ENCODE peak calls at places on chromosomes 5 and 9, in ten cellular contexts. One of them, this sample, is unnamed.

GRCh38 chr5:169202969-169203368 is 98.0 kb downstream of the SLIT3 start:
- DNase-seq in GM12878: no peak
- DNase-seq in GM23248: peak; percentile 17
- DNase-seq in A673: no peak
- DNase-seq in fibroblast of lung: no peak
- DNase-seq in PC-3: peak; percentile 37
- DNase-seq in endothelial cell of umbilical vein: no peak
- DNase-seq in HCT116: no peak
- DNase-seq in hepatocyte: no peak
- DNase-seq in mammary epithelial cell: no peak
- DNase-seq in this sample: no peak

GRCh38 chr5:115096034-115096769 is 73.5 kb downstream of the TRIM36 start:
- DNase-seq in GM12878: no peak
- DNase-seq in GM23248: no peak
- DNase-seq in A673: peak; percentile 15
- DNase-seq in fibroblast of lung: no peak
- DNase-seq in PC-3: no peak
- DNase-seq in endothelial cell of umbilical vein: no peak
- DNase-seq in HCT116: no peak
- DNase-seq in hepatocyte: no peak
- DNase-seq in mammary epithelial cell: no peak
- DNase-seq in this sample: no peak

GRCh38 chr5:84623034-84623433 is 238.4 kb upstream of the EDIL3 start:
- DNase-seq in GM12878: no peak
- DNase-seq in GM23248: no peak
- DNase-seq in A673: no peak
- DNase-seq in fibroblast of lung: no peak
- DNase-seq in PC-3: no peak
- DNase-seq in endothelial cell of umbilical vein: no peak
- DNase-seq in HCT116: no peak
- DNase-seq in hepatocyte: no peak
- DNase-seq in mammary epithelial cell: no peak
- DNase-seq in this sample: no peak

GRCh38 chr9:125142560-125143376 is 560 bp downstream of the SCAI start:
- DNase-seq in GM12878: no peak
- DNase-seq in GM23248: peak; percentile 17
- DNase-seq in A673: peak; percentile 18
- DNase-seq in fibroblast of lung: no peak
- DNase-seq in PC-3: no peak
- DNase-seq in endothelial cell of umbilical vein: peak; percentile 19
- DNase-seq in HCT116: no peak
- DNase-seq in hepatocyte: peak; percentile 19
- DNase-seq in mammary epithelial cell: no peak
- DNase-seq in this sample: peak; percentile 46

GRCh38 chr5:41869739-41870620 is at the start of gene OXCT1:
- DNase-seq in GM12878: peak; percentile 45
- DNase-seq in GM23248: peak; percentile 95
- DNase-seq in A673: peak; percentile 94
- DNase-seq in fibroblast of lung: peak; percentile 80
- DNase-seq in PC-3: peak; percentile 93
- DNase-seq in endothelial cell of umbilical vein: peak; percentile 82
- DNase-seq in HCT116: peak; percentile 67
- DNase-seq in hepatocyte: peak; percentile 92
- DNase-seq in mammary epithelial cell: peak; percentile 91
- DNase-seq in this sample: peak; percentile 95

GRCh38 chr9:110582156-110582555 is 2.6 kb upstream of the SVEP1 start:
- DNase-seq in GM12878: no peak
- DNase-seq in GM23248: peak; percentile 51
- DNase-seq in A673: peak; percentile 48
- DNase-seq in fibroblast of lung: no peak
- DNase-seq in PC-3: no peak
- DNase-seq in endothelial cell of umbilical vein: no peak
- DNase-seq in HCT116: no peak
- DNase-seq in hepatocyte: no peak
- DNase-seq in mammary epithelial cell: no peak
- DNase-seq in this sample: peak; percentile 16

GRCh38 chr9:120480707-120481106 is 99.3 kb downstream of the CDK5RAP2 start:
- DNase-seq in GM12878: no peak
- DNase-seq in GM23248: peak; percentile 39
- DNase-seq in A673: no peak
- DNase-seq in fibroblast of lung: no peak
- DNase-seq in PC-3: no peak
- DNase-seq in endothelial cell of umbilical vein: peak; percentile 10
- DNase-seq in HCT116: no peak
- DNase-seq in hepatocyte: no peak
- DNase-seq in mammary epithelial cell: peak; percentile 26
- DNase-seq in this sample: no peak

GRCh38 chr5:17359451-17359965 is 138.5 kb upstream of the TAF11L2 start:
- DNase-seq in GM12878: no peak
- DNase-seq in GM23248: peak; percentile 88
- DNase-seq in A673: no peak
- DNase-seq in fibroblast of lung: peak; percentile 43
- DNase-seq in PC-3: no peak
- DNase-seq in endothelial cell of umbilical vein: no peak
- DNase-seq in HCT116: no peak
- DNase-seq in hepatocyte: peak; percentile 65
- DNase-seq in mammary epithelial cell: peak; percentile 80
- DNase-seq in this sample: no peak

GRCh38 chr5:115898656-115899055 is 56.9 kb downstream of the AP3S1 start:
- DNase-seq in GM12878: no peak
- DNase-seq in GM23248: no peak
- DNase-seq in A673: no peak
- DNase-seq in fibroblast of lung: no peak
- DNase-seq in PC-3: peak; percentile 32
- DNase-seq in endothelial cell of umbilical vein: no peak
- DNase-seq in HCT116: no peak
- DNase-seq in hepatocyte: no peak
- DNase-seq in mammary epithelial cell: no peak
- DNase-seq in this sample: no peak

GRCh38 chr5:170755679-170756456 is 27.7 kb upstream of the GABRP start:
- DNase-seq in GM12878: no peak
- DNase-seq in GM23248: no peak
- DNase-seq in A673: peak; percentile 21
- DNase-seq in fibroblast of lung: no peak
- DNase-seq in PC-3: peak; percentile 23
- DNase-seq in endothelial cell of umbilical vein: peak; percentile 12
- DNase-seq in HCT116: no peak
- DNase-seq in hepatocyte: no peak
- DNase-seq in mammary epithelial cell: no peak
- DNase-seq in this sample: no peak

GRCh38 chr9:124774131-124774978 is 2.6 kb upstream of the OLFML2A start:
- DNase-seq in GM12878: peak; percentile 50
- DNase-seq in GM23248: peak; percentile 72
- DNase-seq in A673: peak; percentile 84
- DNase-seq in fibroblast of lung: peak; percentile 77
- DNase-seq in PC-3: peak; percentile 79
- DNase-seq in endothelial cell of umbilical vein: peak; percentile 76
- DNase-seq in HCT116: peak; percentile 73
- DNase-seq in hepatocyte: peak; percentile 88
- DNase-seq in mammary epithelial cell: peak; percentile 61
- DNase-seq in this sample: peak; percentile 88

GRCh38 chr5:72222521-72222920 is 97.5 kb downstream of the MRPS27 start:
- DNase-seq in GM12878: no peak
- DNase-seq in GM23248: no peak
- DNase-seq in A673: no peak
- DNase-seq in fibroblast of lung: no peak
- DNase-seq in PC-3: no peak
- DNase-seq in endothelial cell of umbilical vein: no peak
- DNase-seq in HCT116: no peak
- DNase-seq in hepatocyte: no peak
- DNase-seq in mammary epithelial cell: no peak
- DNase-seq in this sample: no peak

GRCh38 chr9:16062542-16063240 is 509.8 kb downstream of the CCDC171 start:
- DNase-seq in GM12878: no peak
- DNase-seq in GM23248: peak; percentile 88
- DNase-seq in A673: no peak
- DNase-seq in fibroblast of lung: peak; percentile 81
- DNase-seq in PC-3: peak; percentile 97
- DNase-seq in endothelial cell of umbilical vein: peak; percentile 5
- DNase-seq in HCT116: peak; percentile 6
- DNase-seq in hepatocyte: no peak
- DNase-seq in mammary epithelial cell: peak; percentile 99
- DNase-seq in this sample: no peak

GRCh38 chr5:139638736-139639618 is 9.2 kb upstream of the CXXC5 start:
- DNase-seq in GM12878: no peak
- DNase-seq in GM23248: no peak
- DNase-seq in A673: peak; percentile 32
- DNase-seq in fibroblast of lung: no peak
- DNase-seq in PC-3: no peak
- DNase-seq in endothelial cell of umbilical vein: no peak
- DNase-seq in HCT116: no peak
- DNase-seq in hepatocyte: peak; percentile 6
- DNase-seq in mammary epithelial cell: no peak
- DNase-seq in this sample: peak; percentile 42

GRCh38 chr9:92188969-92189781 is 74.0 kb upstream of the SPTLC1 start:
- DNase-seq in GM12878: no peak
- DNase-seq in GM23248: no peak
- DNase-seq in A673: no peak
- DNase-seq in fibroblast of lung: no peak
- DNase-seq in PC-3: no peak
- DNase-seq in endothelial cell of umbilical vein: no peak
- DNase-seq in HCT116: no peak
- DNase-seq in hepatocyte: no peak
- DNase-seq in mammary epithelial cell: no peak
- DNase-seq in this sample: no peak

GRCh38 chr5:161703528-161703927 is 18.0 kb downstream of the GABRA6 start:
- DNase-seq in GM12878: no peak
- DNase-seq in GM23248: no peak
- DNase-seq in A673: no peak
- DNase-seq in fibroblast of lung: no peak
- DNase-seq in PC-3: no peak
- DNase-seq in endothelial cell of umbilical vein: no peak
- DNase-seq in HCT116: no peak
- DNase-seq in hepatocyte: no peak
- DNase-seq in mammary epithelial cell: no peak
- DNase-seq in this sample: no peak

DNA sequence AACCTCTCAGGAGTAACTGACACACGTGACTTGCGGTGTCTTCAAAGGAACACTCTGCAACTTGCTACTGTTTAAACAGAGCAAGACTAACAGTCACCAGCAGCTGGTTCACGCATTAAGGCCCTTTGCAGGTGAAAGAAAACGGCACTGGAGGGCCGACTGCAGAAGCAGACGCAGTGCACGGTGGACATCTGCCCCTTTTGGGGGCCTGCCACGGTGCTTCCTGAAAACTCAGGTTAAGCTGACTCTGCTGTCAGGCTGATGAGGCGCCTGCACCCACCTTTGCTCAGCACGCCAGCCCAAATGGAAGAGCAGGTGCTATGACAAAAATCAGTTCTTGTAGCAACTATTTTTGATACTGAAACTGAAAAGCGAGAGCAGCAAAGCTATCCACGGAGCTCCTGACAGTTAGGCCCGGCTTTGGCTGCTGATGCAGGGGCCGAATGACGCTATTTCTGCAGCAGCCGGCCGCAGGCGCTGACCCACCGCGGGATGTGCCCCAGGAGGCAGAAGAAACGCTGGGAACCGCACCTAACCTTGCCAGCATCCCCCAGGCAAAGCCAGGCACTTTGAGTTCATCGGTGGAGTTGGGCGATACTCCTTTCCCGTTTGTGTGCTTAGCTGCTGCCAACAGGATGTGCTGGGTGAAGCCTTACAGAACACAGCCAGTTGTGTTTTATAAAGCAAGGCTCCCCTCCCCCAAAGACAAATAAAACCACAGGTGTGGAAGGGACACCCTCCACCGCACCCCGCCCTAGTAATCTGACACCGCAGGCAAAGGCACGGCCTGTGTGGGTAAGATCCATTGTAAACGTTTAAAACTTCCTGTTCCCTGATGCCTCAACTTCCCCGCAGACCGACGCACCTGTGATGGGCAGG is 21.1 kb upstream of the TERT start:
- DNase-seq in GM12878: peak; percentile 69
- DNase-seq in GM23248: peak; percentile 24
- DNase-seq in A673: no peak
- DNase-seq in fibroblast of lung: peak; percentile 3
- DNase-seq in PC-3: peak; percentile 97
- DNase-seq in endothelial cell of umbilical vein: no peak
- DNase-seq in HCT116: no peak
- DNase-seq in hepatocyte: peak; percentile 78
- DNase-seq in mammary epithelial cell: peak; percentile 75
- DNase-seq in this sample: peak; percentile 28
- H3K27ac ChIP-seq in GM12878: peak overlapping the region; percentile 79
- H3K27ac ChIP-seq in GM23248: no peak overlapping the region
- H3K27ac ChIP-seq in A673: no peak overlapping the region
- H3K27ac ChIP-seq in fibroblast of lung: no peak overlapping the region
- H3K27ac ChIP-seq in PC-3: peak overlapping the region; percentile 77
- H3K27ac ChIP-seq in endothelial cell of umbilical vein: no peak overlapping the region
- H3K27ac ChIP-seq in HCT116: peak overlapping the region; percentile 43
- H3K27ac ChIP-seq in hepatocyte: peak overlapping the region; percentile 71
- H3K27ac ChIP-seq in mammary epithelial cell: no peak overlapping the region
- H3K27ac ChIP-seq in this sample: no peak overlapping the region

GRCh38 chr9:113536166-113536482 is 72.6 kb downstream of the RGS3 start:
- DNase-seq in GM12878: no peak
- DNase-seq in GM23248: no peak
- DNase-seq in A673: no peak
- DNase-seq in fibroblast of lung: no peak
- DNase-seq in PC-3: no peak
- DNase-seq in endothelial cell of umbilical vein: no peak
- DNase-seq in HCT116: no peak
- DNase-seq in hepatocyte: peak; percentile 50
- DNase-seq in mammary epithelial cell: no peak
- DNase-seq in this sample: no peak
- H3K4me1 ChIP-seq in GM12878: no peaks in the 10 kb centered on the region
- H3K4me1 ChIP-seq in GM23248: no peaks in the 10 kb centered on the region
- H3K4me1 ChIP-seq in A673: peaks cover 8% of the 10 kb centered on the region
- H3K4me1 ChIP-seq in fibroblast of lung: peaks cover 8% of the 10 kb centered on the region
- H3K4me1 ChIP-seq in PC-3: no peaks in the 10 kb centered on the region
- H3K4me1 ChIP-seq in endothelial cell of umbilical vein: no peaks in the 10 kb centered on the region
- H3K4me1 ChIP-seq in HCT116: peaks cover 2% of the 10 kb centered on the region
- H3K4me1 ChIP-seq in hepatocyte: peaks cover 8% of the 10 kb centered on the region
- H3K4me1 ChIP-seq in mammary epithelial cell: no peaks in the 10 kb centered on the region
- H3K4me1 ChIP-seq in this sample: peaks cover 14% of the 10 kb centered on the region

GRCh38 chr9:133275105-133276000 is at the start of gene ABO:
- DNase-seq in GM12878: no peak
- DNase-seq in GM23248: peak; percentile 10
- DNase-seq in A673: no peak
- DNase-seq in fibroblast of lung: no peak
- DNase-seq in PC-3: no peak
- DNase-seq in endothelial cell of umbilical vein: no peak
- DNase-seq in HCT116: no peak
- DNase-seq in hepatocyte: peak; percentile 71
- DNase-seq in mammary epithelial cell: no peak
- DNase-seq in this sample: peak; percentile 61
- TF ChIP-seq EZH2 in GM12878: no peak
- TF ChIP-seq EZH2 in GM23248: peak; percentile 77
- TF ChIP-seq EZH2 in A673: peak; percentile 88
- TF ChIP-seq EZH2 in fibroblast of lung: no peak
- TF ChIP-seq EZH2 in PC-3: no peak
- TF ChIP-seq EZH2 in endothelial cell of umbilical vein: peak; percentile 92
- TF ChIP-seq EZH2 in HCT116: no peak
- TF ChIP-seq EZH2 in hepatocyte: no peak
- TF ChIP-seq EZH2 in mammary epithelial cell: no peak
- TF ChIP-seq EZH2 in this sample: peak; percentile 87

DNA sequence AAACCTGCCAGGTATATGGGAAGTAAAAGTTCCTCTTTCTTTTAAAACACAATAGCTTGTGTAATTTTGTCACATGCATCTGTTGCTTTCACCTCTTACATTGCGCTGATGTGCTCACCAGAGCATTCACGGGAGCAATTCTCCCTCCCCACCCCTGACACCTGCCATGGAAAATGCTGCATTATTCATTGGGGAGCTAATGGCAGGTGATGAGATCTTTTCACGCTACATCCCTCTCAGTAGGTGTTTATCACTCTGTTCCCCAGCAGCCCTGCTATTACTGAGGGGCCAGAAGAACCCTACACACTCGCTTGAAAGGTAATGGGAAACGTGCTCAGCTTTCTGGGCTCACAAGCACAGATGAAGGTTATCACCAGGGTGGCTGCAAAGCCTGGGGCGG is 398.0 kb downstream of the PSAT1 start:
- DNase-seq in GM12878: no peak
- DNase-seq in GM23248: no peak
- DNase-seq in A673: no peak
- DNase-seq in fibroblast of lung: no peak
- DNase-seq in PC-3: no peak
- DNase-seq in endothelial cell of umbilical vein: no peak
- DNase-seq in HCT116: no peak
- DNase-seq in hepatocyte: no peak
- DNase-seq in mammary epithelial cell: no peak
- DNase-seq in this sample: no peak
- H3K27ac ChIP-seq in GM12878: no peak overlapping the region
- H3K27ac ChIP-seq in GM23248: no peak overlapping the region
- H3K27ac ChIP-seq in A673: no peak overlapping the region
- H3K27ac ChIP-seq in fibroblast of lung: no peak overlapping the region
- H3K27ac ChIP-seq in PC-3: no peak overlapping the region
- H3K27ac ChIP-seq in endothelial cell of umbilical vein: no peak overlapping the region
- H3K27ac ChIP-seq in HCT116: no peak overlapping the region
- H3K27ac ChIP-seq in hepatocyte: no peak overlapping the region
- H3K27ac ChIP-seq in mammary epithelial cell: no peak overlapping the region
- H3K27ac ChIP-seq in this sample: no peak overlapping the region

This sample was measured in neural progenitor cell.